ENCODE peak calls at places on chromosomes 16 and 17, in eight cellular contexts. One of them, this sample, is unnamed.

GRCh38 chr16:78128920-78129319 is 29.5 kb downstream of the WWOX start:
- DNase-seq in fibroblast of pulmonary artery: no peak
- DNase-seq in choroid plexus epithelial cell: no peak
- DNase-seq in PC-9: no peak
- DNase-seq in lung: no peak
- DNase-seq in mucosa of descending colon: no peak
- DNase-seq in AG10803: no peak
- DNase-seq in fibroblast of lung: peak; percentile 31
- DNase-seq in this sample: no peak

GRCh38 chr16:66954097-66954659 is 6.9 kb upstream of the CES3 start:
- DNase-seq in fibroblast of lung: peak; percentile 77
- DNase-seq in mucosa of descending colon: no peak
- DNase-seq in PC-9: peak; percentile 81
- DNase-seq in fibroblast of pulmonary artery: peak; percentile 84
- DNase-seq in choroid plexus epithelial cell: peak; percentile 86
- DNase-seq in AG10803: peak; percentile 72
- DNase-seq in lung: peak; percentile 79
- DNase-seq in this sample: peak; percentile 85

GRCh38 chr17:19019041-19019941 is 14.7 kb upstream of the FAM83G start:
- DNase-seq in fibroblast of lung: no peak
- DNase-seq in mucosa of descending colon: peak; percentile 47
- DNase-seq in choroid plexus epithelial cell: no peak
- DNase-seq in AG10803: no peak
- DNase-seq in fibroblast of pulmonary artery: no peak
- DNase-seq in lung: no peak
- DNase-seq in PC-9: no peak
- DNase-seq in this sample: no peak

GRCh38 chr16:28130099-28131088 is 66.9 kb upstream of the GSG1L start:
- DNase-seq in fibroblast of pulmonary artery: no peak
- DNase-seq in mucosa of descending colon: no peak
- DNase-seq in lung: no peak
- DNase-seq in fibroblast of lung: no peak
- DNase-seq in choroid plexus epithelial cell: no peak
- DNase-seq in AG10803: peak; percentile 59
- DNase-seq in PC-9: no peak
- DNase-seq in this sample: no peak

GRCh38 chr16:66240996-66241395 is 125.5 kb upstream of the CDH5 start:
- DNase-seq in fibroblast of pulmonary artery: no peak
- DNase-seq in lung: no peak
- DNase-seq in mucosa of descending colon: no peak
- DNase-seq in fibroblast of lung: no peak
- DNase-seq in PC-9: no peak
- DNase-seq in AG10803: peak; percentile 25
- DNase-seq in choroid plexus epithelial cell: no peak
- DNase-seq in this sample: no peak

GRCh38 chr17:35948092-35948491 is 4.6 kb upstream of the LYZL6 start:
- DNase-seq in mucosa of descending colon: no peak
- DNase-seq in fibroblast of lung: no peak
- DNase-seq in fibroblast of pulmonary artery: no peak
- DNase-seq in choroid plexus epithelial cell: no peak
- DNase-seq in lung: no peak
- DNase-seq in PC-9: no peak
- DNase-seq in AG10803: no peak
- DNase-seq in this sample: no peak

GRCh38 chr16:88810868-88811599 is 694 bp downstream of the APRT start:
- DNase-seq in PC-9: peak; percentile 81
- DNase-seq in fibroblast of lung: peak; percentile 82
- DNase-seq in fibroblast of pulmonary artery: peak; percentile 79
- DNase-seq in lung: peak; percentile 78
- DNase-seq in mucosa of descending colon: peak; percentile 88
- DNase-seq in AG10803: peak; percentile 71
- DNase-seq in choroid plexus epithelial cell: peak; percentile 87
- DNase-seq in this sample: peak; percentile 78

GRCh38 chr17:54372071-54372720 is 528.5 kb upstream of the TOM1L1 start:
- DNase-seq in fibroblast of pulmonary artery: no peak
- DNase-seq in AG10803: no peak
- DNase-seq in choroid plexus epithelial cell: no peak
- DNase-seq in mucosa of descending colon: no peak
- DNase-seq in lung: no peak
- DNase-seq in fibroblast of lung: no peak
- DNase-seq in PC-9: no peak
- DNase-seq in this sample: no peak

GRCh38 chr16:89489731-89490385 is 503 bp downstream of the ANKRD11 start:
- DNase-seq in lung: no peak
- DNase-seq in fibroblast of lung: no peak
- DNase-seq in AG10803: no peak
- DNase-seq in PC-9: no peak
- DNase-seq in mucosa of descending colon: peak; percentile 65
- DNase-seq in choroid plexus epithelial cell: no peak
- DNase-seq in fibroblast of pulmonary artery: no peak
- DNase-seq in this sample: no peak

GRCh38 chr16:9047689-9048301 is 43.6 kb upstream of the HAPSTR1 start:
- DNase-seq in choroid plexus epithelial cell: peak; percentile 99
- DNase-seq in mucosa of descending colon: peak; percentile 84
- DNase-seq in PC-9: peak; percentile 85
- DNase-seq in fibroblast of pulmonary artery: peak; percentile 99
- DNase-seq in lung: peak; percentile 83
- DNase-seq in fibroblast of lung: peak; percentile 100
- DNase-seq in AG10803: peak; percentile 100
- DNase-seq in this sample: peak; percentile 100

GRCh38 chr16:84380405-84380804 is 12.1 kb downstream of the ATP2C2 start:
- DNase-seq in fibroblast of pulmonary artery: no peak
- DNase-seq in mucosa of descending colon: no peak
- DNase-seq in fibroblast of lung: no peak
- DNase-seq in PC-9: no peak
- DNase-seq in AG10803: no peak
- DNase-seq in choroid plexus epithelial cell: no peak
- DNase-seq in lung: no peak
- DNase-seq in this sample: no peak

GRCh38 chr16:2007081-2007836 is 2.4 kb downstream of the ZNF598 start:
- DNase-seq in lung: no peak
- DNase-seq in fibroblast of pulmonary artery: no peak
- DNase-seq in mucosa of descending colon: peak; percentile 59
- DNase-seq in PC-9: no peak
- DNase-seq in AG10803: no peak
- DNase-seq in fibroblast of lung: no peak
- DNase-seq in choroid plexus epithelial cell: no peak
- DNase-seq in this sample: no peak

GRCh38 chr17:82548681-82549303 is 29.3 kb downstream of the FOXK2 start:
- DNase-seq in PC-9: no peak
- DNase-seq in fibroblast of lung: no peak
- DNase-seq in fibroblast of pulmonary artery: peak; percentile 23
- DNase-seq in AG10803: no peak
- DNase-seq in mucosa of descending colon: peak; percentile 62
- DNase-seq in choroid plexus epithelial cell: peak; percentile 28
- DNase-seq in lung: peak; percentile 47
- DNase-seq in this sample: no peak

GRCh38 chr16:27784351-27785306 is 234.7 kb downstream of the KATNIP start:
- DNase-seq in PC-9: no peak
- DNase-seq in AG10803: no peak
- DNase-seq in fibroblast of lung: no peak
- DNase-seq in lung: no peak
- DNase-seq in mucosa of descending colon: no peak
- DNase-seq in choroid plexus epithelial cell: no peak
- DNase-seq in fibroblast of pulmonary artery: no peak
- DNase-seq in this sample: no peak

GRCh38 chr17:4199818-4200402 is 56.9 kb downstream of the CYB5D2 start:
- DNase-seq in choroid plexus epithelial cell: peak; percentile 58
- DNase-seq in fibroblast of pulmonary artery: peak; percentile 55
- DNase-seq in mucosa of descending colon: no peak
- DNase-seq in PC-9: peak; percentile 19
- DNase-seq in fibroblast of lung: peak; percentile 51
- DNase-seq in AG10803: peak; percentile 34
- DNase-seq in lung: no peak
- DNase-seq in this sample: peak; percentile 56

GRCh38 chr16:719815-720506 is 985 bp upstream of the ANTKMT start:
- DNase-seq in fibroblast of lung: no peak
- DNase-seq in fibroblast of pulmonary artery: no peak
- DNase-seq in mucosa of descending colon: no peak
- DNase-seq in PC-9: peak; percentile 43
- DNase-seq in lung: no peak
- DNase-seq in choroid plexus epithelial cell: no peak
- DNase-seq in AG10803: no peak
- DNase-seq in this sample: no peak

GRCh38 chr16:720990-721764 is at the start of gene ANTKMT:
- DNase-seq in fibroblast of pulmonary artery: peak; percentile 71
- DNase-seq in lung: peak; percentile 75
- DNase-seq in fibroblast of lung: peak; percentile 68
- DNase-seq in AG10803: peak; percentile 67
- DNase-seq in PC-9: peak; percentile 95
- DNase-seq in choroid plexus epithelial cell: peak; percentile 69
- DNase-seq in mucosa of descending colon: peak; percentile 93
- DNase-seq in this sample: peak; percentile 79

GRCh38 chr16:718922-719321 is 2.0 kb upstream of the ANTKMT start:
- DNase-seq in PC-9: no peak
- DNase-seq in mucosa of descending colon: peak; percentile 81
- DNase-seq in choroid plexus epithelial cell: no peak
- DNase-seq in AG10803: no peak
- DNase-seq in fibroblast of lung: no peak
- DNase-seq in lung: no peak
- DNase-seq in fibroblast of pulmonary artery: no peak
- DNase-seq in this sample: no peak

GRCh38 chr16:721765-722481 is 977 bp downstream of the ANTKMT start:
- DNase-seq in mucosa of descending colon: peak; percentile 68
- DNase-seq in choroid plexus epithelial cell: no peak
- DNase-seq in fibroblast of pulmonary artery: no peak
- DNase-seq in fibroblast of lung: no peak
- DNase-seq in AG10803: no peak
- DNase-seq in PC-9: no peak
- DNase-seq in lung: no peak
- DNase-seq in this sample: no peak

GRCh38 chr16:720507-720989 is 398 bp upstream of the ANTKMT start:
- DNase-seq in choroid plexus epithelial cell: peak; percentile 76
- DNase-seq in PC-9: peak; percentile 55
- DNase-seq in mucosa of descending colon: no peak
- DNase-seq in fibroblast of pulmonary artery: peak; percentile 67
- DNase-seq in lung: no peak
- DNase-seq in AG10803: peak; percentile 59
- DNase-seq in fibroblast of lung: peak; percentile 59
- DNase-seq in this sample: peak; percentile 80
- TF ChIP-seq CTCF in choroid plexus epithelial cell: peak; percentile 35
- TF ChIP-seq CTCF in PC-9: peak; percentile 20
- TF ChIP-seq CTCF in mucosa of descending colon: no peak
- TF ChIP-seq CTCF in fibroblast of pulmonary artery: peak; percentile 18
- TF ChIP-seq CTCF in lung: no peak
- TF ChIP-seq CTCF in AG10803: peak; percentile 37
- TF ChIP-seq CTCF in fibroblast of lung: peak; percentile 27
- TF ChIP-seq CTCF in this sample: no peak

DNA sequence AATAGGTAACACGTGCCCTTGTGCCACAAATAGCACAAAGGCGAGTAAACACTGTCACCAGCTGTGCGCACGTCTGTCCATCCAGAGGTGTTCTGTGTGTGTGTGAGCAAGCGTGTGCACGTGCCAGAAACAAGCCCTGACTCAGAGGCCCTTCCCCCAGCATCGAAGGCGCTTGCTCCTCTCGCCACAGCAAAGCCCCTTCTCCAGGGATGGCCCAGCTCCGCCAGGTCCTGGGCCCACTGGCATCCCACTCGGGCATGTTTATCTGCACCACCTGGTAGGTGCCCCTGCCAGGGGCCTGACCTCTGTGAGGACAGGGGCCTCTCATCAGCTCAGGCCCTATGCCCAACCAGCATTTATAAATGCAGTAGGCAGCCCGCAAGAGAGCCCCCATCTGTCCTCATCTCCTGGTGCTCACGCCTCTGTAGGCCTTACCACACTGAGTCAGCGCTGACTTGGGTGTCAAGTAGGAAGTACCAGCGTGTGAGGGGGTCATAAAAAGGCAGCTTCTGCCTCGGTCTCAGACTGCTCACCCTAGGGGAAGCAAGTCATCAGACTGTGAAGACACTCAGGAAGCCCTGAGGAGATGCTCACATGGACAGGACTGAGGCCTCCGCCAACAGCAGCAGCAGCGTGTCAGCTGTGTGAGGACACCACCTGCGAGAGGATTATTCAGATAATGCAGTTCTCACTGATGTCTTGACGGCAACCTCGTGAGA is 10.8 kb downstream of the TMEM235 start:
- DNase-seq in fibroblast of pulmonary artery: no peak
- DNase-seq in PC-9: no peak
- DNase-seq in choroid plexus epithelial cell: no peak
- DNase-seq in AG10803: no peak
- DNase-seq in lung: no peak
- DNase-seq in fibroblast of lung: no peak
- DNase-seq in mucosa of descending colon: no peak
- DNase-seq in this sample: no peak
- H3K4me3 ChIP-seq in fibroblast of pulmonary artery: no peak overlapping the region
- H3K4me3 ChIP-seq in PC-9: no peak overlapping the region
- H3K4me3 ChIP-seq in choroid plexus epithelial cell: no peak overlapping the region
- H3K4me3 ChIP-seq in AG10803: no peak overlapping the region
- H3K4me3 ChIP-seq in lung: no peak overlapping the region
- H3K4me3 ChIP-seq in fibroblast of lung: no peak overlapping the region
- H3K4me3 ChIP-seq in mucosa of descending colon: no peak overlapping the region
- H3K4me3 ChIP-seq in this sample: no peak overlapping the region

DNA sequence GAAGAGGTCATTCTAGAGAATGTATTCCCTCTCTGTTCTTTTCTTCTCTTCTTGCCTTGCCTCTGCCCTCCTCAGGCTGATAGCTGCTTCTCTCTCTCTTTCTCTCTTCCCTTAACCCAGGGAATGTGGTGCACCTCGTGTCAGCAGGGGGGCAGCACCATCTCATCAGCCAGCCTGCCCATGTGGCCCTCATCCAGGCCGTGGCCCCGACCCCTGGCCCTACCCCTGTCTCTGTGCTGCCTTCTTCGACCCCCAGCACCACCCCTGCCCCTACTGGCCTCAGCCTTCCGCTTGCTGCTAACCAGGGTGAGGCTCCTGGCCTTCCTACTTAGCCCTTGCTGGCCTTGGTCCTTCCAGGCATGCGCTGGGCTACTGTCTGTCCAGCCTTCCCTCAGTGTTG is 23.5 kb downstream of the SRCAP start:
- DNase-seq in mucosa of descending colon: no peak
- DNase-seq in PC-9: no peak
- DNase-seq in fibroblast of pulmonary artery: no peak
- DNase-seq in choroid plexus epithelial cell: no peak
- DNase-seq in lung: no peak
- DNase-seq in fibroblast of lung: no peak
- DNase-seq in AG10803: no peak
- DNase-seq in this sample: no peak
- TF ChIP-seq CTCF in mucosa of descending colon: no peak
- TF ChIP-seq CTCF in PC-9: peak; percentile 29
- TF ChIP-seq CTCF in fibroblast of pulmonary artery: no peak
- TF ChIP-seq CTCF in choroid plexus epithelial cell: no peak
- TF ChIP-seq CTCF in lung: no peak
- TF ChIP-seq CTCF in fibroblast of lung: peak; percentile 5
- TF ChIP-seq CTCF in AG10803: no peak
- TF ChIP-seq CTCF in this sample: no peak

GRCh38 chr16:68860978-68861892 is 17.9 kb downstream of the TANGO6 start:
- DNase-seq in lung: no peak
- DNase-seq in fibroblast of pulmonary artery: no peak
- DNase-seq in choroid plexus epithelial cell: no peak
- DNase-seq in PC-9: no peak
- DNase-seq in AG10803: no peak
- DNase-seq in mucosa of descending colon: no peak
- DNase-seq in fibroblast of lung: no peak
- DNase-seq in this sample: no peak
- H3K4me3 ChIP-seq in lung: no peak overlapping the region
- H3K4me3 ChIP-seq in fibroblast of pulmonary artery: no peak overlapping the region
- H3K4me3 ChIP-seq in choroid plexus epithelial cell: no peak overlapping the region
- H3K4me3 ChIP-seq in PC-9: no peak overlapping the region
- H3K4me3 ChIP-seq in AG10803: no peak overlapping the region
- H3K4me3 ChIP-seq in mucosa of descending colon: no peak overlapping the region
- H3K4me3 ChIP-seq in fibroblast of lung: no peak overlapping the region
- H3K4me3 ChIP-seq in this sample: no peak overlapping the region